ENCODE peak calls at places on chromosomes 11 and 22, in five cellular contexts. R is osteocyte, J is mucosa of descending colon, E is right atrium auricular region, C is stomach. L is an unnamed sample.

GRCh38 chr11:114147389-114148382 is 88.2 kb downstream of the ZBTB16 start:
- DNase-seq in R (no peak), J (no peak), E (no peak), C (peak), L (no peak)

GRCh38 chr11:131372243-131372930 is 2.0 kb downstream of the NTM start:
- DNase-seq in R (no peak), J (no peak), E (no peak), C (no peak), L (no peak)

GRCh38 chr22:29817724-29818123 is 20.4 kb downstream of the ASCC2 start:
- DNase-seq in R (no peak), J (no peak), E (no peak), C (no peak), L (no peak)

GRCh38 chr22:38335077-38335476 is 17.8 kb upstream of the CSNK1E start:
- DNase-seq in R (no peak), J (no peak), E (no peak), C (no peak), L (no peak)

GRCh38 chr11:19218801-19219460 is 17.1 kb upstream of the CSRP3 start:
- DNase-seq in R (no peak), J (no peak), E (no peak), C (no peak), L (no peak)

GRCh38 chr22:32674925-32675825 is 126.3 kb upstream of the TIMP3 start:
- DNase-seq in R (no peak), J (no peak), E (no peak), C (no peak), L (no peak)

GRCh38 chr22:30245985-30246901 is at the start of gene LIF:
- DNase-seq in R (no peak), J (peak), E (no peak), C (no peak), L (peak)

GRCh38 chr11:127493330-127493729 is 492.8 kb upstream of the KIRREL3 start:
- DNase-seq in R (no peak), J (no peak), E (no peak), C (no peak), L (peak)

GRCh38 chr11:14974723-14975587 is 2.8 kb upstream of the CALCA start:
- DNase-seq in R (no peak), J (peak), E (peak), C (peak), L (peak)

GRCh38 chr22:40732996-40733292 is 53.7 kb downstream of the MCHR1 start:
- DNase-seq in R (no peak), J (no peak), E (no peak), C (no peak), L (no peak)

GRCh38 chr11:2579315-2580060 is 120.3 kb downstream of the KCNQ1OT1 start:
- DNase-seq in R (no peak), J (peak), E (no peak), C (peak), L (no peak)

GRCh38 chr11:93984205-93984586 is 37.0 kb upstream of the HEPHL1 start:
- DNase-seq in R (no peak), J (no peak), E (no peak), C (no peak), L (no peak)

GRCh38 chr22:38751422-38752346 is 4.1 kb downstream of the SUN2 start:
- DNase-seq in R (no peak), J (peak), E (no peak), C (peak), L (peak)

GRCh38 chr11:69914286-69915150 is 95.3 kb upstream of the FGF3 start:
- DNase-seq in R (no peak), J (peak), E (no peak), C (no peak), L (no peak)

GRCh38 chr11:93542753-93543246 is 391 bp downstream of the SMCO4 start:
- DNase-seq in R (no peak), J (peak), E (no peak), C (peak), L (no peak)

GRCh38 chr22:50671641-50672040 is 982 bp upstream of the SHANK3 start:
- DNase-seq in R (no peak), J (no peak), E (peak), C (no peak), L (peak)

GRCh38 chr22:35752833-35753189 is 35.1 kb downstream of the APOL5 start:
- DNase-seq in R (no peak), J (no peak), E (no peak), C (no peak), L (no peak)

GRCh38 chr11:12133539-12134238 is 23.3 kb downstream of the MICAL2 start:
- DNase-seq in R (no peak), J (no peak), E (no peak), C (no peak), L (no peak)

GRCh38 chr22:38760477-38761201 is 4.8 kb upstream of the SUN2 start:
- DNase-seq in R (no peak), J (no peak), E (no peak), C (no peak), L (no peak)

GRCh38 chr22:29043906-29044575 is 17.6 kb downstream of the C22orf31 start:
- DNase-seq in R (no peak), J (no peak), E (no peak), C (no peak), L (no peak)

GRCh38 chr11:28146123-28146751 is 38.0 kb downstream of the METTL15 start:
- DNase-seq in R (no peak), J (no peak), E (no peak), C (no peak), L (no peak)

GRCh38 chr11:65903068-65903481 is 2.9 kb upstream of the FOSL1 start:
- DNase-seq in R (peak), J (no peak), E (no peak), C (no peak), L (no peak)

GRCh38 chr11:38950882-38951281 is 2352.8 kb upstream of the RAG2 start:
- DNase-seq in R (no peak), J (no peak), E (no peak), C (no peak), L (no peak)

GRCh38 chr11:8906629-8907028 is 4.4 kb upstream of the AKIP1 start:
- DNase-seq in R (no peak), J (no peak), E (no peak), C (no peak), L (no peak)

GRCh38 chr22:46027219-46028068 is 50.5 kb upstream of the WNT7B start:
- DNase-seq in R (no peak), J (peak), E (no peak), C (peak), L (no peak)
- TF ChIP-seq CTCF in R (no peak), J (no peak), E (no peak), C (no peak), L (no peak)

GRCh38 chr11:78575478-78575877 is 814 bp upstream of the NARS2 start:
- DNase-seq in R (no peak), J (no peak), E (no peak), C (no peak), L (no peak)

GRCh38 chr11:78576549-78577097 is 2.0 kb upstream of the NARS2 start:
- DNase-seq in R (no peak), J (no peak), E (no peak), C (no peak), L (no peak)

GRCh38 chr11:78577495-78577894 is 2.8 kb upstream of the NARS2 start:
- DNase-seq in R (no peak), J (no peak), E (no peak), C (no peak), L (no peak)

GRCh38 chr11:78573271-78574035 is 1.2 kb downstream of the NARS2 start:
- DNase-seq in R (no peak), J (no peak), E (no peak), C (no peak), L (no peak)

DNA sequence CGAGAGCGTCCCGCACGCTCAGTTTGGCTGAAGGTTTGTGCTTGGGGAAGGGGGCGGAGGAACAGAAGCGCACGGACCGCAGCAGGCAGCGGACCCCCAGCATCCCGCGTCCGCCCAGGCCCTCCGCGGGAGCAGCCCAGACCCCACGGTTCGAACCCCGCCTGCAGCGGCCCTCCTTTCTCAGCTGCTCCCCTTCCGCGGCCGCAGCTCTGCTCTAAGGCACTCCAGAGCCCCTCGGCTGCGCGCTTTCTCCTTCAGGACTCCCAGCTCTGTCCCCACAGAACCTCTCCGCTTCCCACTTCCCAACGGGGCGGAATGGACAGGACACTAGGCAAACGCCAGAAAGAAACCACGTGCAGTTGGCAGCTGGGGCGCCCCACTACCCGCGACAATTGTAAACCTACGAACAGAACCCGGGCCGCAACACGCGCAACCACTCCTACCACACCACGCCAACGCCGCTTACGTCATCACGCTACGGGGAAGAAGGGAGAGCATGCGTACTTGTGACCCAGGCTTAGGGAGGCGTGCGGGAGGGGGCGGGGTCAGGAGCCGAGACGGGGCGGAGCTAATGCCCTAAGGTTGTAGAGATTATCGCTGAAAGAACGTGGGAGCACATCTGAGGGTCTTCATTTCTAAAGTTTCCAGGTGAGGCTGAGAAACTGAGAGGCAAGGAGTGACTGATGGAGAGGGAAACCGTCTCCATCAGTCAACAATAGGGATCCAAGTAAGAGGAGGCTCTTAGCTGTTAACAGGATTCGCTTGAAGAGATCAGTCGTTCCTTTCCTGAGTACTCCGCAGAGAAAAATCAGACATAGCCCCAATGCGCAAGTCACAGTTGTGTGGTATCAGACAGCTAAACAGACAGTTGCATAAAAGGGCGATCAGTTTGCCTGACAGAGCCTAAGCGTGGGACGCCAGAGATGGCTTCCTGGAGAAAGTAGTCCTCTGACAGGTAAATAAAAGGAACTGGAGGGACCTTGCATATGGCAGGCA is at the start of gene NARS2:
- DNase-seq in R (peak), J (peak), E (peak), C (peak), L (peak)
- TF ChIP-seq CTCF in R (no peak), J (no peak), E (no peak), C (no peak), L (no peak)

GRCh38 chr11:35905901-35906661 is 37.8 kb upstream of the LDLRAD3 start:
- DNase-seq in R (no peak), J (no peak), E (no peak), C (no peak), L (no peak)
- TF ChIP-seq CTCF in R (no peak), J (no peak), E (no peak), C (no peak), L (no peak)

GRCh38 chr11:4086584-4087353 is 7.8 kb upstream of the RRM1 start:
- DNase-seq in R (no peak), J (no peak), E (no peak), C (no peak), L (no peak)

GRCh38 chr11:4085575-4085974 is 9.0 kb upstream of the RRM1 start:
- DNase-seq in R (no peak), J (no peak), E (no peak), C (no peak), L (no peak)

GRCh38 chr11:4084406-4084805 is 10.2 kb upstream of the RRM1 start:
- DNase-seq in R (no peak), J (no peak), E (no peak), C (no peak), L (no peak)

GRCh38 chr11:4090258-4090657 is 4.3 kb upstream of the RRM1 start:
- DNase-seq in R (no peak), J (no peak), E (no peak), C (no peak), L (peak)

DNA sequence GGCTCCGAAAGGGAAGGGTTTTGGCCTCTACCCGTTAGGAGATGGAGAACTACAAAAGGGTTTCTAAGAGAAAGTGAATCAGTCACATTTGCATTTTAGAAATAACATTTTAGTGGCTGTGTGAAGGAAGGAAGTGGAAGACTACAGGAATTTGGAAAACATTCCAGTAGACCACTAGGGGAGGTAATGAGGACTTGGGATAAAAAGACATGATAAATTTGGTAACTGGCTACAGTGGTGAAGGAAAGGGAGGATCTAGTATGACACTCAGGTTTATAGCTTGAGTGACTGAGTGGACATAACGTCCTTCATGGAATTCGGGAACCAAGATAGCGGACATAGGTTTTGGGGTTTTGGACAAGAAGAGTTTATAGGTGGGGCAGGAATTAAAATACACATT is 7.0 kb upstream of the RRM1 start:
- DNase-seq in R (no peak), J (no peak), E (no peak), C (no peak), L (no peak)
- TF ChIP-seq CTCF in R (peak), J (no peak), E (no peak), C (no peak), L (no peak)

GRCh38 chr11:115676206-115676605 is 172.0 kb upstream of the CADM1 start:
- DNase-seq in R (no peak), J (no peak), E (no peak), C (no peak), L (no peak)
- TF ChIP-seq CTCF in R (no peak), J (no peak), E (no peak), C (no peak), L (no peak)

GRCh38 chr11:118872403-118872821 is 11.3 kb upstream of the CXCR5 start:
- DNase-seq in R (no peak), J (no peak), E (no peak), C (no peak), L (peak)

GRCh38 chr11:118873804-118874203 is 9.9 kb upstream of the CXCR5 start:
- DNase-seq in R (no peak), J (no peak), E (no peak), C (no peak), L (no peak)

GRCh38 chr11:118868659-118869058 is 15.0 kb upstream of the CXCR5 start:
- DNase-seq in R (no peak), J (no peak), E (no peak), C (no peak), L (no peak)

GRCh38 chr11:118876261-118876660 is 7.4 kb upstream of the CXCR5 start:
- DNase-seq in R (no peak), J (no peak), E (no peak), C (no peak), L (peak)

GRCh38 chr11:118870396-118871343 is 13.0 kb upstream of the CXCR5 start:
- DNase-seq in R (no peak), J (no peak), E (no peak), C (no peak), L (peak)
- TF ChIP-seq CTCF in R (peak), J (no peak), E (no peak), C (no peak), L (no peak)

GRCh38 chr11:73186886-73187285 is 31.2 kb upstream of the P2RY2 start:
- DNase-seq in R (no peak), J (no peak), E (no peak), C (peak), L (no peak)

GRCh38 chr11:73186294-73186850 is 31.7 kb upstream of the P2RY2 start:
- DNase-seq in R (no peak), J (no peak), E (no peak), C (no peak), L (no peak)

GRCh38 chr11:73184953-73185671 is 33.0 kb upstream of the P2RY2 start:
- DNase-seq in R (no peak), J (peak), E (peak), C (peak), L (peak)

GRCh38 chr11:73185680-73186293 is 32.3 kb upstream of the P2RY2 start:
- DNase-seq in R (no peak), J (no peak), E (no peak), C (peak), L (no peak)

GRCh38 chr11:73182824-73183321 is 35.2 kb upstream of the P2RY2 start:
- DNase-seq in R (no peak), J (peak), E (no peak), C (peak), L (no peak)
- TF ChIP-seq CTCF in R (no peak), J (no peak), E (no peak), C (no peak), L (no peak)

DNA sequence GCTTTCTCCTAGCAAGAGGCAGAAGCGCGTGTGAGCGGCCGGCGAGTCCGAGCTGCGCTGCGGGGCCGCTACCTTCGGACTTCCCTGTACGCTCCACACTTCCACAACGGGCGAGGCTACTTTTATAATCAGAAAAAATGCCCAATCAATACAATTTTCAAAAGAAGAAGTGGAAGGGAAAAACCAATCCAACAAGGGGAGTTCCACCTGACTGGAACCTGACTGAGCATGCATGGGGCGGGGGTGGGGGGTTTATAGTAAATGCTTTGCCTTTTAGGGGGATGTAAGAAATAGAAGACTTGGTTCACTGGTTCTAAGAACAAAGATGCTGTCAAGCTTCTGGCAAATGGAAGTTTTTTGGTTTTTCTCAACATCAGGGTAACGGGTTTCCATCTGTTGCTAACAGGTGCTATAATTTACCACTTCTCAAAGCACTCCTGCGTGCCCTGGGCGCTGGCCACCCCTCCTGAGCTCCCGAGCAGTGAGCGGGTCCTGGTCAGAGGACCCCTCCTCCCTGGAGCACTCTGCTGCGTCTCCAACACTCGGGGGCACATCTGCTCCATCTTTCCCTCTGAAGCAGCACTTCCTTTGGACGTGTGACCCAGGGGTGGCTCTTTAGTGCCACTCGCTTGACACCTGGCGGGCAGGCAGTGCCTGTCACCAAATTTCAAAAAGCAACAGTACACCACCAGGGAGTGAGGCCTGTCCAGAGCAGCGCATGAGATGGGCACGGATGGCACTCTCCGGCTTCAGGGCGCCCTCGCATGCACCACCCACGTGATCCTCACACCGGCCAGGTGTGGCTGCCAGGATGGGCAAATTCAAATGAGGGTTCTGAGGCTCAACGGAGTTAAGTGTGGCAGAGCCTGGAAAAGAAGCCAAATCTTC is 21.6 kb upstream of the BID start:
- DNase-seq in R (no peak), J (no peak), E (no peak), C (no peak), L (no peak)
- TF ChIP-seq CTCF in R (no peak), J (no peak), E (no peak), C (no peak), L (no peak)

L was measured in activated CD8-positive, alpha-beta T cell treated with anti-CD3 and anti-CD28 coated beads for 36 hours.